ENCODE peak calls at places on chromosomes 6 and 20, in four cellular contexts. K is A549, I is breast epithelium, B is ovary. C is an unnamed sample.

GRCh38 chr6:1778693-1779235 is 169.0 kb downstream of the FOXC1 start:
- DNase-seq in K (no peak), I (no peak), B (no peak), C (no peak)

GRCh38 chr20:23937303-23938117 is 51.1 kb downstream of the GGTLC1 start:
- DNase-seq in K (peak), I (peak), B (peak), C (peak)

GRCh38 chr20:43959079-43959919 is 44.6 kb downstream of the TOX2 start:
- DNase-seq in K (no peak), I (no peak), B (no peak), C (no peak)

GRCh38 chr6:116595247-116595646 is 21.0 kb upstream of the RSPH4A start:
- DNase-seq in K (no peak), I (no peak), B (no peak), C (no peak)

GRCh38 chr6:53250761-53251672 is 97.7 kb downstream of the ELOVL5 start:
- DNase-seq in K (no peak), I (no peak), B (no peak), C (no peak)

GRCh38 chr20:34871966-34872603 is 571 bp downstream of the GGT7 start:
- DNase-seq in K (no peak), I (no peak), B (no peak), C (no peak)

GRCh38 chr6:74604279-74604678 is 601.6 kb downstream of the COL12A1 start:
- DNase-seq in K (no peak), I (no peak), B (no peak), C (no peak)

GRCh38 chr6:55239099-55239498 is 64.8 kb downstream of the HCRTR2 start:
- DNase-seq in K (no peak), I (no peak), B (no peak), C (no peak)

GRCh38 chr6:42313038-42313437 is 95.4 kb upstream of the MRPS10 start:
- DNase-seq in K (peak), I (no peak), B (no peak), C (no peak)

DNA sequence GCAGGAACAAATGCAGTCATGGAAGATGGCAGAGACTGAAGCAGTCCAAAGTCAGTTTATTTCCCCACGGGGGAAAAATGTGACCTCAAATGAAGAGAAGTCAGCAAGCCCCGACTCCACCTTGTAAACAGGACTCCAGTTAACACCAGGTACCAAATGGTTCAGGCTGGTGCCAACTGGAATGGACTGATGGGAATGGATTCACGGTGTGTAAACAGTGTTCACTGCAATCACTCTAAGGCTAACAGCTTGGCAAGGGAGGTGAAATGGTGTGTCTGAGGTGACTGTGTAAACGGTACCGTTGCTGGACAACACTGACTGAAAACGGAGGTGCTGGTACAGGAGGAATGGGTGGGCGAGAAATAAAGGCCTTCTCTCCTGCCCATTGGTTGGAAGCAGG is 12.0 kb downstream of the PLAGL2 start:
- DNase-seq in K (no peak), I (no peak), B (no peak), C (no peak)
- TF ChIP-seq POLR2A in K (no peak), I (no peak), B (no peak), C (no peak)

GRCh38 chr6:44180406-44180805 is 21.8 kb downstream of the CAPN11 start:
- DNase-seq in K (no peak), I (no peak), B (no peak), C (no peak)

GRCh38 chr6:44179648-44180047 is 21.0 kb downstream of the CAPN11 start:
- DNase-seq in K (no peak), I (no peak), B (no peak), C (no peak)

GRCh38 chr6:44177691-44178423 is 19.2 kb downstream of the CAPN11 start:
- DNase-seq in K (peak), I (peak), B (peak), C (no peak)

GRCh38 chr6:44178424-44179071 is 19.9 kb downstream of the CAPN11 start:
- DNase-seq in K (no peak), I (no peak), B (no peak), C (no peak)

DNA sequence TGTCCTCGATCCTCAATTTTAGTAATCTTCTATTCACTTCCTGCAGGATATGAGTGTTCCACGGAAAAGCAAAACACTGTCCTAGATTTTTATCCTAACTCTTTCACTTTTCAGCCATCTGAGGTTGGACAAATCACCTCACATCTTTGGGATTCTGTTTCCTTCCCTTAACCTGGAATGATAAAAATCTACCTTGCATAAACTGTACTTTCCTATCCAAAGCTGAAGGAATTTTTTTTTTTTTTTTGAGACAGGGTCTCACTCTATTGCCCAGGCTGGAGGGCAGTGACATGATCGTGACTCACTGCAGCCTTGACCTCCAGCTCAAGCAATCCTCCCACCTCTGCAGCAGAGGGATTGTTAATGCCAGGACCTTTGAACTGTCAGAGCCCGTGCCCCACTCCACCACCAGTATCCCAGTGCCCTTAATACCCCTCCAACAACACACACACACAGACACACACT is 20.5 kb downstream of the CAPN11 start:
- DNase-seq in K (no peak), I (no peak), B (no peak), C (no peak)
- TF ChIP-seq POLR2A in K (no peak), I (no peak), B (no peak), C (no peak)

DNA sequence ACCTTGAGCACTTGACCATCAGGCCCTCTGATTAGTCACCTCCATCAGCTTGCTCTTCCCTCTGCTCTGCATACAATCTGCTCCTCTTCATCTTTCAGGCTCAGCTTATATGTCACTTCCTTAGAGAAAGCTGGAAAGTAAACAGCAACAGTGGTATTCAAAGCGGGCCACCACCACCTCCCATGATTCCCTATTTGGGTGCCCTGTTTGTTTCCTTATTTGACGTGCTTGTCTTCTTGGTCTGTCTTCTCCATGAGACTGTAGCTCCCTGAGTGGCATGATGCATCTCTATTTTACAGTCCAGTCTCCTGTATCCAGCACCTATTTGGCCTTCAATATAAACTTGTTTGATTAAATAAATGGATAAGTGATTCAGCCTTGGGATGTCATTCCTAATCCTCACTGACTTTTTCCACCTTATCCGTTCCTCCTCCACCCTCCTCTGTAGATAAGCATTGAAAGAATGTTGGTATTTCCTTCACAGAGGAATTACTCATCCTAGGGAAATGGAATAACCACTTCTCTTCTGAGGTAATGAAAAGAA is 102.8 kb upstream of the SGK1 start:
- DNase-seq in K (peak), I (no peak), B (no peak), C (no peak)
- TF ChIP-seq POLR2A in K (no peak), I (no peak), B (no peak), C (no peak)

DNA sequence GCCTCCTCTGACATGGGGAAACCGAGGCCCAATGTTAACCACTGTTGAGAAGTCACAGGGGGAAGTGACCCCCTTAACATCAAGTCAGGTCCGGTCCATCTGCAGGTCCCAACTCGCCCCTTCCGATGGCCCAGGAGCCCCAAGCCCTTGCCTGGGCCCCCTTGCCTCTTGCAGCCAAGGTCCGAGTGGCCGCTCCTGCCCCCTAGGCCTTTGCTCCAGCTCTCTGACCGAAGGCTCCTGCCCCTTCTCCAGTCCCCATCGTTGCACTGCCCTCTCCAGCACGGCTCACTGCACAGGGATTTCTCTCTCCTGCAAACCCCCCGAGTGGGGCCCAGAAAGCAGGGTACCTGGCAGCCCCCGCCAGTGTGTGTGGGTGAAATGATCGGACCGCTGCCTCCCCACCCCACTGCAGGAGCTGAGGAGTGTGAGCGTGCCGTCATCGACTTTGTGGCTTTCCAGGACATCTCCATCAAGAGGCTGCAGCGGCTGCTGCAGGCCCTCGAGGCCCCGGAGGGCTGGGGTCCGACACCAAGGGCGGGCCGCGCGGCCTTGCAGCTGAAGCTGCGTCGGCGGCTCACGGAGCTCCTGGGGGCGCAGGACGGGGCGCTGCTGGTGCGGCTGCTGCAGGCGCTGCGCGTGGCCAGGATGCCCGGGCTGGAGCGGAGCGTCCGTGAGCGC is 1.6 kb downstream of the TNFRSF6B start:
- DNase-seq in K (no peak), I (no peak), B (peak), C (no peak)
- TF ChIP-seq POLR2A in K (no peak), I (no peak), B (no peak), C (no peak)

GRCh38 chr20:62958388-62959100 is 6.0 kb downstream of the SLC17A9 start:
- DNase-seq in K (no peak), I (no peak), B (no peak), C (no peak)

GRCh38 chr20:62956387-62957135 is 4.1 kb downstream of the SLC17A9 start:
- DNase-seq in K (no peak), I (no peak), B (no peak), C (no peak)

GRCh38 chr20:62955519-62956386 is 3.2 kb downstream of the SLC17A9 start:
- DNase-seq in K (no peak), I (no peak), B (no peak), C (no peak)

GRCh38 chr20:62959101-62959971 is 6.8 kb downstream of the SLC17A9 start:
- DNase-seq in K (no peak), I (no peak), B (no peak), C (no peak)

GRCh38 chr20:62957136-62958117 is 4.9 kb downstream of the SLC17A9 start:
- DNase-seq in K (no peak), I (no peak), B (no peak), C (no peak)
- TF ChIP-seq POLR2A in K (no peak), I (no peak), B (no peak), C (no peak)

GRCh38 chr6:46628498-46628897 is 24.1 kb downstream of the CYP39A1 start:
- DNase-seq in K (no peak), I (no peak), B (no peak), C (no peak)

GRCh38 chr6:46628976-46629375 is 23.6 kb downstream of the CYP39A1 start:
- DNase-seq in K (no peak), I (no peak), B (no peak), C (no peak)

GRCh38 chr6:46629698-46630097 is 22.9 kb downstream of the CYP39A1 start:
- DNase-seq in K (no peak), I (no peak), B (no peak), C (no peak)

GRCh38 chr6:46626976-46627375 is 25.6 kb downstream of the CYP39A1 start:
- DNase-seq in K (no peak), I (no peak), B (no peak), C (no peak)

GRCh38 chr6:46626228-46626909 is 26.2 kb downstream of the CYP39A1 start:
- DNase-seq in K (peak), I (no peak), B (no peak), C (peak)
- TF ChIP-seq POLR2A in K (no peak), I (no peak), B (no peak), C (no peak)

GRCh38 chr6:27810768-27811298 is 101.4 kb downstream of the OR2B2 start:
- DNase-seq in K (no peak), I (no peak), B (no peak), C (peak)
- TF ChIP-seq POLR2A in K (no peak), I (no peak), B (no peak), C (peak)

C was measured in erythroblast.